ENCODE peak calls at places on chromosome 10, in four cellular contexts. A is colonic mucosa, P is A673, X is right lobe of liver. B is an unnamed sample.

GRCh38 chr10:120392671-120393079 is 64.4 kb upstream of the PLPP4 start:
- DNase-seq in A (no peak), P (no peak), X (no peak), B (no peak)

GRCh38 chr10:29535778-29536459 is 98.9 kb downstream of the SVIL start:
- DNase-seq in A (no peak), P (no peak), X (no peak), B (no peak)

GRCh38 chr10:27525819-27526218 is 21.7 kb downstream of the RAB18 start:
- DNase-seq in A (no peak), P (peak), X (no peak), B (no peak)

GRCh38 chr10:21528452-21529235 is 3.2 kb upstream of the SKIDA1 start:
- DNase-seq in A (no peak), P (peak), X (no peak), B (no peak)

GRCh38 chr10:74813371-74813770 is 13.0 kb upstream of the KAT6B start:
- DNase-seq in A (no peak), P (no peak), X (no peak), B (no peak)

GRCh38 chr10:61628875-61629513 is 33.7 kb upstream of the CABCOCO1 start:
- DNase-seq in A (no peak), P (peak), X (no peak), B (no peak)

GRCh38 chr10:50992972-50993766 is 81.1 kb upstream of the PRKG1 start:
- DNase-seq in A (peak), P (peak), X (no peak), B (no peak)

GRCh38 chr10:8790390-8790789 is 735.9 kb downstream of the GATA3 start:
- DNase-seq in A (no peak), P (no peak), X (no peak), B (no peak)

GRCh38 chr10:24462889-24463552 is 254.1 kb downstream of the KIAA1217 start:
- DNase-seq in A (no peak), P (no peak), X (no peak), B (no peak)

GRCh38 chr10:13774303-13774893 is 187.6 kb downstream of the PRPF18 start:
- DNase-seq in A (no peak), P (no peak), X (no peak), B (no peak)

GRCh38 chr10:121235692-121236091 is 362.6 kb downstream of the FGFR2 start:
- DNase-seq in A (peak), P (no peak), X (no peak), B (no peak)

GRCh38 chr10:5606864-5607263 is 59.5 kb downstream of the ASB13 start:
- DNase-seq in A (no peak), P (no peak), X (no peak), B (no peak)

GRCh38 chr10:71531485-71532446 is 135.0 kb downstream of the CDH23 start:
- DNase-seq in A (no peak), P (no peak), X (no peak), B (no peak)

GRCh38 chr10:36254191-36254590 is 612.1 kb upstream of the FZD8 start:
- DNase-seq in A (peak), P (peak), X (no peak), B (no peak)

GRCh38 chr10:78531088-78531487 is 497.4 kb downstream of the RPS24 start:
- DNase-seq in A (no peak), P (no peak), X (no peak), B (no peak)

DNA sequence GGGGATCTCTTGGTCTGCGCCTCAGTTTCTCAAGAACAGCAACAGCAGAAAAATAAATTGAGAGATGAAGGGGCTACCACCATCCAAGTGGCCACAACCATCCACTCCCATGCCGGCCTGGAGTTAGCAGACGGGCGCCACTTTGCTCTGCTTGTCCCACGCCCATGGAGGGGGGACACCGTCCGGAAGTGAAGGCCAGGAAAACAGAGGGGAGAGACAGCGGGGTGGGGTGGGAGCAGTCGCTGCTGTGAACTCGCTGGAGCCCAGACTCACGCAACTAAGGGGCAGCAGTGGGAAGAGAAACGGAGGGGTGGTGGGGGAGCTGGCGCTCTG is 135.4 kb downstream of the KIF20B start:
- DNase-seq in A (no peak), P (no peak), X (no peak), B (no peak)
- H3K27ac ChIP-seq in A (no peak), P (no peak), X (no peak), B (peak)

DNA sequence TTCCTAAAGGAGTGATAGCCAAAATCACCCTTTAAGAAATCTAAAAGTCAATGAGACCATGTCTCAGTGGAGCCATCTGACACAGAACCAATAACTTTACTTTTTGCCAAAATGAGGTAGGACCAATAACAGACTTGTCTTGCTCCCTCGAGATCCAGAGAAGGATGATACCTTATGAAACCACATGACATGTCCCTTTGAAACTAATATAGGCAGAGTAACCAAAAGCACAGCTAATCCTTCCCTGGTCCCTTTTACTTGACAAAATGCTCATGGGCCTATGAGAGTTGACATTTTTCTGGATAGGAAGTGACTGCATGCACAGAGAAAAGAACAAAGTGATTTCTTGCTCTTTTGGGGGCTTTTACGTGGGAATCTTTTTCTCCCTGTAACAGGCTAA is 87.7 kb downstream of the ARMH3 start:
- DNase-seq in A (no peak), P (no peak), X (no peak), B (no peak)
- H3K27ac ChIP-seq in A (no peak), P (no peak), X (no peak), B (no peak)

DNA sequence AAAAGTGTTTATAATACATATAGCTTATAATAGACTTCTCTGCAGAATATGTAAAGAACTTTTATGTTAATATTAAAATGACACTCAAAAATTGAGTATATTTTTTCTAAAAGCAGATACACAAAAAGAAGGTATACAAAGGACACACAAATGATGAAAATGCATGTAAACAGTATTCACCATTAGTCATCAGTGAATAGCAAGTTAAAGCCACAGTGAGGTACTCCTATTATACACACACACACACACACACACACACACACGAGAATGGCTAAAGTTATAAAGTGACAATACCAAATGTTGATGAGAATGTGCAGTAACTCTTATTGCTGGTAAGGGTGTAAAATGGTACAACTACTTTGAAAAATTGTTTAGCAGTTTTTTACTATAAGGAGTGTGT is 92.9 kb downstream of the ITGB1 start:
- DNase-seq in A (no peak), P (no peak), X (no peak), B (no peak)
- H3K27ac ChIP-seq in A (no peak), P (no peak), X (no peak), B (no peak)

GRCh38 chr10:45419673-45420020 is 45.6 kb downstream of the ALOX5 start:
- DNase-seq in A (no peak), P (no peak), X (no peak), B (no peak)
- H3K27ac ChIP-seq in A (peak), P (no peak), X (no peak), B (peak)

DNA sequence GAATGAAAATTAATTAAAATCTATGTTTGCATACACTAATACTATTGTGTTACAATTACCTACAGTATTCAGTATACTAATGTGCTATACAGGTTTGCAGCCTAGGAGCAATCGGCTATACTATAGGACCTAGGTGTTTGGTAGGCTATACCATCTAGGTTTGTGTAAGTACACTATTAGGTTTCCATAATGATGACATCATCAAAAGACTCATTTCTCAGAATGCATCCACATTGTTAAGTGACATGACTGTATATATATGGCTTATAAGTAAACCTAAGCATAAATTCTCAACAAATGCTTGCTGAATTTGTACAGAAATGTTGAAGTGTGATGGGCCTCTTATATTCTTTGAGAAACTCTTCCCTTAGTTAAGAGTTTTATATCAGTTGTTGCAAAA is 206.5 kb upstream of the ZWINT start:
- DNase-seq in A (no peak), P (no peak), X (no peak), B (no peak)
- H3K27ac ChIP-seq in A (no peak), P (no peak), X (no peak), B (no peak)

DNA sequence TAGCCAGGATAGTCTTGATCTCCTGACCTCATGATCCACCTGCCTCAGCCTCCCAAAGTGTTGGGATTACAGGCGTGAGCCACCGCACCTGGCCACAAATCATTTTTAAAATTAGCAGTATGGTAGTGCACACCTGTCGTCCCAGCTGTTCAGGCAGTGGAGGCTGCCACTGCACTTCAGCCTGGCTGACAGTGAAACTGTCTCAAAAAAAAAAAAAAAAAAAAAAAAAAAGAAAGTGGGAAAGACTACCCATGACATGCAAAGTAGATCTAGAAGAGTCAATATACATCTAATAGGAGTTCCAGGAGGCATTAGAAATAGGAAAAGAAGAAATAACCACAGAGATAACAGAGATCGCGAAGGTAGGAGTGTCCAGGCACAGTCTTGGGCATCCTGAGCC is 3.2 kb downstream of the CSGALNACT2 start:
- DNase-seq in A (no peak), P (no peak), X (no peak), B (no peak)
- H3K27ac ChIP-seq in A (no peak), P (no peak), X (no peak), B (no peak)

GRCh38 chr10:110863361-110863760 is 8.4 kb upstream of the PDCD4 start:
- DNase-seq in A (no peak), P (no peak), X (no peak), B (no peak)

GRCh38 chr10:110861476-110861875 is 10.3 kb upstream of the PDCD4 start:
- DNase-seq in A (no peak), P (no peak), X (no peak), B (no peak)

GRCh38 chr10:110862961-110863360 is 8.8 kb upstream of the PDCD4 start:
- DNase-seq in A (no peak), P (no peak), X (no peak), B (no peak)

GRCh38 chr10:110860576-110861241 is 11.0 kb upstream of the PDCD4 start:
- DNase-seq in A (peak), P (no peak), X (no peak), B (no peak)

DNA sequence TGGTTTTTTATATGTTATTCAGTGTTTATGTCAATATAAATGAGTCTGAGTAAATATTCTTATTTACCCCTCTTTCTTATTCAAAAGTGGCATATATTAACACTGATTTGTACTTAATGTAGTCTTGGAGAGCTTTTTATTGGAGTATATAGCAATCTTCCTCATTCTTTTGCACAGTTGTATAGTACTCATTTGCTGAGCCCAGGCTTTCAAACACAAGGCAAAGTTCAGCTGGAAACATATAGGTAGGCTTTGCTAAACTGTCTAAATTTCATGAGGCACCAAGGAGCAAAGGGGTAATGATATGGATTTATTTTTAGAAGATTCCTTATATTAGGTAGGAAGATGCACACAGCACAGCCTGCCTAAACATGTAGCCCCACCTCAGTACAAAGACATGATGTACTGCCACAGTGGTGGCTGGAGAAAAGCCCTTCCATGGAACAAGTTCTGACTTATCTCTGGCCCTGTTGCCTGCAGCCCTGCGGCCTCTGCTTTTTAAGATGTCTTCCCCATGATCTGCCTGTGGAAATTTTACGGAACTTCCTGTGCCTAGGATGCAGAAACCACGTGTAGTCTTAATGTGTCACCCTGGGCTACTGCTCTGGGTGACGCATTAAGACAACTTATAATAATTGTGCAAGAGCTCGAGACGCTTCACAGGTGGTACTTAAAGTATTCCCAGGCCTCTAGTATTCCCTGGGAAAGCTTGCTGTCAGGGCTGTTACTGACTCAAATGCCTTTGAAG is 9.6 kb upstream of the PDCD4 start:
- DNase-seq in A (no peak), P (no peak), X (no peak), B (no peak)
- H3K27ac ChIP-seq in A (peak), P (no peak), X (no peak), B (no peak)

GRCh38 chr10:482848-483247 is 206.6 kb downstream of the DIP2C start:
- DNase-seq in A (no peak), P (no peak), X (no peak), B (no peak)
- H3K27ac ChIP-seq in A (no peak), P (no peak), X (no peak), B (peak)

DNA sequence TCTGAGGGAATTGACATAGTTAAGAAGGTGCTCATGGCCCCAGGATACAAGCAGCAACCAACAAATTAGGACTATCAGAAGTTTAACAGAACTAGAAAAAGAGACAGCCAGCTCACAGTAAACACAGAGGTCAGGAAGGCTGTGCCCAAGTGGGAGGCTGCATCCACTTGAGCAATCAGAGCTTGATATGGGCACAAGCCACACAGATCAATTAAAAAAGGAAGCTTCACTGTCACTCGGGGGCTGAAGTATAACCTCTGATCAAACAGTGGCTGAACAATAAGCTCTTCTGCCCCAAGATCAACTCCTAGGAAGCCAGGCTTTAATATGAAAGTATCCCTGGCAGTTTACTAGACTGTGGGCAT is 40.0 kb downstream of the ZNF438 start:
- DNase-seq in A (no peak), P (no peak), X (no peak), B (no peak)
- H3K27ac ChIP-seq in A (no peak), P (no peak), X (peak), B (no peak)

GRCh38 chr10:19719320-19719719 is 96.9 kb upstream of the PLXDC2 start:
- DNase-seq in A (no peak), P (peak), X (no peak), B (no peak)

GRCh38 chr10:19728376-19728775 is 87.9 kb upstream of the PLXDC2 start:
- DNase-seq in A (no peak), P (no peak), X (no peak), B (no peak)

GRCh38 chr10:19730071-19730470 is 86.2 kb upstream of the PLXDC2 start:
- DNase-seq in A (no peak), P (peak), X (no peak), B (no peak)

DNA sequence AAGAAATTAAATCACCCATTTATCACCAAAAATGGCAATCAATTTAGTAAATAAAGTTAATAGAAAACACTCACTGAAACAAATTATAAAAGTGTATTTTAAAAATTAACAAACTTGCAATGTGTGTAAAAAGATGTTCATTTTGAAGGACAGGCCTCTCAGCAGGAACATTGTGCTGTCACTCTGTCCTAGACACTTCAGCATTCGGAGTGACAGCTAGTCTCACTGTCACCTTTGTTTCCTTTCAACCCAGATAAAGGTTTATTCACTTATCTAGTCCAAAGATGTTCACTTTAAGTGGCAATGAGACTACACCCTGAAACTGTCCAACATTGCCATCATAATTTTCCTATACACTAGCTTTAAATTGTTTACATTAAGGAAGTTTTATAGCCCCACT is 91.9 kb upstream of the PLXDC2 start:
- DNase-seq in A (no peak), P (no peak), X (no peak), B (no peak)
- H3K27ac ChIP-seq in A (no peak), P (no peak), X (no peak), B (no peak)